ENCODE peak calls at places on chromosomes 6 and 20, in eight cellular contexts. W, Z, E, L, D, I, V and S are unnamed samples.

GRCh38 chr6:155125916-155126315 is 130.8 kb downstream of the TIAM2 start:
- DNase-seq in Z (no peak), E (no peak), V (no peak), W (no peak), D (no peak), I (no peak), L (no peak), S (no peak)

GRCh38 chr6:56860466-56860865 is 94.4 kb upstream of the BEND6 start:
- DNase-seq in D (no peak), V (no peak), E (no peak), I (no peak), Z (no peak), L (no peak), W (no peak), S (no peak)

GRCh38 chr6:32095338-32096086 is 13.6 kb downstream of the TNXB start:
- DNase-seq in D (no peak), I (no peak), L (no peak), Z (no peak), E (no peak), V (peak; percentile 64), W (no peak), S (no peak)

GRCh38 chr6:16868968-16869367 is 107.7 kb upstream of the ATXN1 start:
- DNase-seq in W (no peak), L (no peak), D (no peak), Z (no peak), I (no peak), V (no peak), E (no peak), S (no peak)

GRCh38 chr6:133236898-133237297 is 4.3 kb upstream of the EYA4 start:
- DNase-seq in I (no peak), Z (peak; percentile 13), E (no peak), W (no peak), V (no peak), D (no peak), L (no peak), S (no peak)

GRCh38 chr20:10939297-10939949 is 265.6 kb upstream of the JAG1 start:
- DNase-seq in D (no peak), L (no peak), W (no peak), Z (peak; percentile 22), I (no peak), E (no peak), V (no peak), S (no peak)

GRCh38 chr6:35294308-35294945 is 3.2 kb upstream of the DEF6 start:
- DNase-seq in E (peak; percentile 71), Z (peak; percentile 45), D (no peak), V (peak; percentile 86), L (peak; percentile 85), I (peak; percentile 62), W (peak; percentile 56), S (no peak)

GRCh38 chr6:158938811-158939254 is 61.2 kb downstream of the RSPH3 start:
- DNase-seq in D (no peak), W (no peak), V (no peak), Z (peak; percentile 52), L (peak; percentile 69), E (no peak), I (no peak), S (no peak)

GRCh38 chr6:73585566-73586415 is 65.0 kb upstream of the EEF1A1 start:
- DNase-seq in D (peak; percentile 66), E (no peak), I (peak; percentile 88), V (no peak), L (peak; percentile 45), W (peak; percentile 44), Z (peak; percentile 81), S (no peak)

GRCh38 chr20:43198607-43199006 is 8.9 kb upstream of the PTPRT start:
- DNase-seq in I (no peak), W (no peak), V (no peak), E (no peak), D (no peak), Z (no peak), L (no peak), S (no peak)

GRCh38 chr6:138643210-138643609 is 130.4 kb upstream of the CCDC28A start:
- DNase-seq in V (no peak), I (peak; percentile 70), W (no peak), E (no peak), D (no peak), Z (no peak), L (no peak), S (no peak)

GRCh38 chr6:135113855-135114254 is 59.2 kb upstream of the HBS1L start:
- DNase-seq in Z (no peak), L (no peak), V (no peak), E (no peak), I (no peak), D (no peak), W (no peak), S (no peak)

GRCh38 chr6:3518356-3518841 is 61.5 kb upstream of the SLC22A23 start:
- DNase-seq in W (peak; percentile 31), L (no peak), V (no peak), Z (peak; percentile 55), I (peak; percentile 44), D (no peak), E (peak; percentile 74), S (peak; percentile 45)

GRCh38 chr20:15200139-15200538 is 862.7 kb upstream of the FLRT3 start:
- DNase-seq in D (peak; percentile 51), I (no peak), E (no peak), L (no peak), W (no peak), V (no peak), Z (no peak), S (no peak)

GRCh38 chr20:10090588-10091166 is 55.9 kb downstream of the ANKEF1 start:
- DNase-seq in L (peak; percentile 12), D (no peak), W (peak; percentile 64), I (peak; percentile 63), Z (peak; percentile 76), E (no peak), V (peak; percentile 50), S (peak; percentile 44)

GRCh38 chr20:18176318-18176785 is 38.7 kb downstream of the KAT14 start:
- DNase-seq in E (no peak), Z (peak; percentile 18), V (no peak), I (peak; percentile 56), L (peak; percentile 7), W (no peak), D (no peak), S (no peak)

GRCh38 chr20:20362774-20363435 is 5.0 kb upstream of the INSM1 start:
- DNase-seq in L (no peak), D (no peak), E (no peak), V (peak; percentile 38), I (no peak), Z (no peak), W (no peak), S (no peak)

GRCh38 chr20:48295445-48295903 is 510.2 kb upstream of the SULF2 start:
- DNase-seq in D (no peak), Z (peak; percentile 88), E (no peak), L (no peak), W (no peak), V (no peak), I (peak; percentile 94), S (no peak)
- TF ChIP-seq EP300 in D (no peak), Z (peak; percentile 68), E (no peak), L (no peak), W (no peak), V (peak; percentile 95), I (no peak), S (no peak)

GRCh38 chr20:54642733-54643667 is 167.6 kb downstream of the DOK5 start:
- DNase-seq in D (no peak), I (no peak), L (no peak), V (no peak), W (no peak), E (no peak), Z (no peak), S (no peak)

GRCh38 chr20:54645445-54646155 is 170.2 kb downstream of the DOK5 start:
- DNase-seq in W (no peak), L (no peak), V (no peak), D (no peak), I (no peak), Z (no peak), E (no peak), S (no peak)

GRCh38 chr20:54648421-54649142 is 173.2 kb downstream of the DOK5 start:
- DNase-seq in D (no peak), W (no peak), E (no peak), V (no peak), Z (no peak), I (no peak), L (no peak), S (no peak)

GRCh38 chr20:54646156-54646517 is 170.7 kb downstream of the DOK5 start:
- DNase-seq in D (no peak), I (no peak), W (no peak), L (no peak), V (no peak), E (no peak), Z (no peak), S (no peak)

DNA sequence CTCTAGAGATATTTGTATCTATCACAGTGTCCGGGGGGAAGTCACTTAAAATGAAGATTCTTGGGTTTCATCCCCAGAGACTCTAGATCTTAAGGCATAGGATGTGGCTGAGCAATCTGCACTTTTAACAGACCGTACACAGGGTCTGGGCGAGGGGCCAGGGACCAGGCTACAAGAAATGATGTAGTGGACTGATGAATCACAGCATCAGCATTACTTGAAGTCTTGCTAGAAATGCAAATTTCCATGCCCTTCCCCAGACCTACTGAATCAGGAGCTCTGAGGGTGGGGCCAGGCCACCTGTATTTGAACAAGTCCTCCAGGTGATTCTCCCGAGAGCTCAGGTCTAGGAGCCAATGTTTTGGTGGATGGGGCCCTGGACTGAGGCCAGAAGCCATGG is 168.4 kb downstream of the DOK5 start:
- DNase-seq in W (no peak), D (no peak), V (no peak), E (no peak), L (no peak), I (no peak), Z (no peak), S (no peak)
- H3K4me3 ChIP-seq in W (no peak overlapping the region), D (no peak overlapping the region), V (no peak overlapping the region), E (no peak overlapping the region), L (no peak overlapping the region), I (no peak overlapping the region), Z (no peak overlapping the region), S (no peak overlapping the region)

GRCh38 chr6:22444335-22444734 is 125.0 kb upstream of the HDGFL1 start:
- DNase-seq in E (no peak), I (no peak), L (no peak), D (no peak), V (no peak), Z (no peak), W (no peak), S (no peak)
- TF ChIP-seq EP300 in E (no peak), I (no peak), L (no peak), D (no peak), V (no peak), Z (no peak), W (no peak), S (no peak)

GRCh38 chr6:131136021-131136847 is 967 bp downstream of the AKAP7 start:
- DNase-seq in W (no peak), Z (peak; percentile 17), L (no peak), I (peak; percentile 73), E (no peak), V (no peak), D (no peak), S (peak; percentile 33)

GRCh38 chr6:131135244-131136020 is at the start of gene AKAP7:
- DNase-seq in Z (peak; percentile 74), W (peak; percentile 73), L (peak; percentile 72), V (peak; percentile 88), I (peak; percentile 64), E (peak; percentile 84), D (no peak), S (peak; percentile 79)

GRCh38 chr6:131132360-131132759 is 2.9 kb upstream of the AKAP7 start:
- DNase-seq in W (no peak), L (no peak), D (no peak), Z (no peak), I (no peak), E (no peak), V (no peak), S (no peak)

GRCh38 chr6:131134950-131135243 is 370 bp upstream of the AKAP7 start:
- DNase-seq in L (no peak), D (no peak), E (no peak), W (no peak), I (no peak), V (no peak), Z (no peak), S (no peak)

GRCh38 chr6:131134220-131134831 is 941 bp upstream of the AKAP7 start:
- DNase-seq in E (no peak), Z (no peak), V (no peak), L (no peak), I (no peak), W (no peak), D (no peak), S (no peak)
- H3K4me3 ChIP-seq in E (peak overlapping the region; percentile 78), Z (peak overlapping the region; percentile 69), V (no peak overlapping the region), L (no peak overlapping the region), I (peak overlapping the region; percentile 86), W (peak overlapping the region; percentile 65), D (no peak overlapping the region), S (peak overlapping the region; percentile 77)